ENCODE peak calls at places on chromosomes 2 and 18, in seven cellular contexts. Z, N, I, W, K, D and F are unnamed samples.

GRCh38 chr2:228417526-228417925 is 236.0 kb upstream of the SPHKAP start:
- DNase-seq in Z (no peak), N (no peak), I (no peak), W (no peak), K (no peak), D (no peak), F (no peak)

GRCh38 chr2:69436594-69436936 is 670 bp downstream of the NFU1 start:
- DNase-seq in Z (peak), N (no peak), I (no peak), W (no peak), K (no peak), D (no peak), F (peak)

GRCh38 chr18:74589021-74589420 is 8.6 kb upstream of the ZNF407 start:
- DNase-seq in Z (no peak), N (no peak), I (no peak), W (no peak), K (no peak), D (no peak), F (no peak)

GRCh38 chr2:235936493-235936892 is 231.7 kb downstream of the GBX2 start:
- DNase-seq in Z (no peak), N (no peak), I (no peak), W (peak), K (peak), D (no peak), F (no peak)

GRCh38 chr18:62984656-62985315 is 269.4 kb downstream of the PHLPP1 start:
- DNase-seq in Z (no peak), N (no peak), I (no peak), W (no peak), K (no peak), D (no peak), F (no peak)

GRCh38 chr2:88638123-88638650 is 10.9 kb upstream of the EIF2AK3 start:
- DNase-seq in Z (no peak), N (no peak), I (no peak), W (no peak), K (no peak), D (no peak), F (no peak)

GRCh38 chr18:36613069-36613468 is 215.7 kb downstream of the TPGS2 start:
- DNase-seq in Z (no peak), N (no peak), I (no peak), W (no peak), K (no peak), D (no peak), F (no peak)

GRCh38 chr2:96124406-96125265 is 8.3 kb upstream of the ADRA2B start:
- DNase-seq in Z (no peak), N (no peak), I (no peak), W (no peak), K (no peak), D (no peak), F (no peak)

GRCh38 chr18:59569321-59569720 is 127.9 kb downstream of the CCBE1 start:
- DNase-seq in Z (no peak), N (no peak), I (no peak), W (no peak), K (no peak), D (no peak), F (no peak)

GRCh38 chr18:22300665-22301636 is 116.8 kb downstream of the CTAGE1 start:
- DNase-seq in Z (no peak), N (no peak), I (no peak), W (no peak), K (peak), D (no peak), F (no peak)

GRCh38 chr2:145324748-145325147 is 804.8 kb upstream of the ZEB2 start:
- DNase-seq in Z (no peak), N (no peak), I (no peak), W (no peak), K (no peak), D (no peak), F (no peak)

GRCh38 chr2:13135856-13136255 is 419.1 kb downstream of the TRIB2 start:
- DNase-seq in Z (no peak), N (no peak), I (no peak), W (no peak), K (no peak), D (no peak), F (no peak)

GRCh38 chr2:5720426-5720825 is 28.2 kb downstream of the SOX11 start:
- DNase-seq in Z (no peak), N (no peak), I (no peak), W (no peak), K (no peak), D (no peak), F (no peak)

GRCh38 chr2:70553334-70553583 is 367 bp downstream of the TGFA start:
- DNase-seq in Z (no peak), N (no peak), I (peak), W (peak), K (no peak), D (no peak), F (no peak)

GRCh38 chr2:119005081-119005480 is 63.1 kb downstream of the MARCO start:
- DNase-seq in Z (no peak), N (no peak), I (no peak), W (no peak), K (no peak), D (no peak), F (no peak)

GRCh38 chr18:65073060-65073550 is 677.7 kb upstream of the CDH7 start:
- DNase-seq in Z (no peak), N (no peak), I (no peak), W (no peak), K (no peak), D (no peak), F (no peak)

GRCh38 chr2:106030287-106031268 is 163.5 kb downstream of the UXS1 start:
- DNase-seq in Z (no peak), N (no peak), I (no peak), W (peak), K (no peak), D (no peak), F (peak)
- TF ChIP-seq POLR2AphosphoS5 in Z (no peak), N (no peak), I (no peak), W (no peak), K (no peak), D (no peak), F (no peak)

GRCh38 chr2:151769606-151770005 is 35.3 kb upstream of the NEB start:
- DNase-seq in Z (no peak), N (no peak), I (no peak), W (no peak), K (no peak), D (no peak), F (no peak)

GRCh38 chr2:151770995-151771394 is 36.7 kb upstream of the NEB start:
- DNase-seq in Z (no peak), N (no peak), I (no peak), W (no peak), K (no peak), D (no peak), F (no peak)

GRCh38 chr2:151775057-151775740 is 40.9 kb upstream of the NEB start:
- DNase-seq in Z (no peak), N (no peak), I (no peak), W (no peak), K (peak), D (no peak), F (no peak)

GRCh38 chr2:151774506-151774905 is 40.2 kb upstream of the NEB start:
- DNase-seq in Z (no peak), N (no peak), I (no peak), W (no peak), K (no peak), D (no peak), F (no peak)

GRCh38 chr2:151771599-151772358 is 37.5 kb upstream of the NEB start:
- DNase-seq in Z (peak), N (peak), I (no peak), W (no peak), K (no peak), D (no peak), F (no peak)
- TF ChIP-seq TAF1 in Z (no peak), N (no peak), I (no peak), W (no peak), K (no peak), D (no peak), F (no peak)

GRCh38 chr2:224417361-224417729 is 15.4 kb upstream of the FAM124B start:
- DNase-seq in Z (no peak), N (no peak), I (no peak), W (peak), K (no peak), D (no peak), F (no peak)
- TF ChIP-seq POLR2AphosphoS5 in Z (no peak), N (no peak), I (no peak), W (no peak), K (no peak), D (no peak), F (no peak)

GRCh38 chr18:79389689-79390088 is 6.0 kb upstream of the NFATC1 start:
- DNase-seq in Z (no peak), N (no peak), I (no peak), W (no peak), K (no peak), D (no peak), F (no peak)

GRCh38 chr18:79393626-79394401 is 1.9 kb upstream of the NFATC1 start:
- DNase-seq in Z (no peak), N (no peak), I (peak), W (peak), K (peak), D (peak), F (no peak)

GRCh38 chr18:79394438-79395307 is 1.1 kb upstream of the NFATC1 start:
- DNase-seq in Z (no peak), N (no peak), I (peak), W (no peak), K (peak), D (no peak), F (no peak)

GRCh38 chr18:79393181-79393598 is 2.5 kb upstream of the NFATC1 start:
- DNase-seq in Z (no peak), N (no peak), I (no peak), W (no peak), K (no peak), D (no peak), F (no peak)

GRCh38 chr18:79392226-79392625 is 3.5 kb upstream of the NFATC1 start:
- DNase-seq in Z (no peak), N (no peak), I (no peak), W (no peak), K (no peak), D (no peak), F (no peak)
- TF ChIP-seq TAF1 in Z (no peak), N (no peak), I (no peak), W (no peak), K (no peak), D (no peak), F (no peak)

GRCh38 chr2:237685408-237685807 is 58.0 kb downstream of the LRRFIP1 start:
- DNase-seq in Z (no peak), N (no peak), I (no peak), W (peak), K (peak), D (no peak), F (no peak)

GRCh38 chr2:237688081-237688480 is 60.7 kb downstream of the LRRFIP1 start:
- DNase-seq in Z (no peak), N (no peak), I (no peak), W (no peak), K (no peak), D (no peak), F (no peak)

GRCh38 chr2:237686659-237687136 is 59.3 kb downstream of the LRRFIP1 start:
- DNase-seq in Z (no peak), N (no peak), I (no peak), W (peak), K (no peak), D (no peak), F (no peak)

GRCh38 chr2:237689569-237690131 is 62.3 kb downstream of the LRRFIP1 start:
- DNase-seq in Z (no peak), N (no peak), I (no peak), W (no peak), K (no peak), D (no peak), F (no peak)

DNA sequence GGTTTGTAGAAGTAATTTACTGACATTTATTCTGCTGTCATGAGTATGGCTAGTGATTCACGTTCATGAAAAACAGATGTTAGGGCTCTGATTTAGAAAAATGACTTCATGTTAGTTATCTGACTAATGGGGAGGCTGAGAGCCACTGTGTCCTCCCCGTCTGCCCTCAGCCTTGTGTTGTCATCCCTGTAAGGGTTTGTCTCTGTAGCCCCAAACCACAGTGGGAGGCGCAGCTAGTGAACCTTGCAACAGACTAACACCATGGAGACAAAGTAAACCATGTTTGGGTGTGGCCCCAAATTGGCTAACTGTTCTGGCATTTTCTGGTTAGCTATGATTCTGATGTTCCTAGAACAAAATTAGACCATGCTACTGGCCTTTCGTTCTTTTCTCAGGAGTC is 60.3 kb downstream of the LRRFIP1 start:
- DNase-seq in Z (no peak), N (peak), I (no peak), W (peak), K (peak), D (peak), F (peak)
- TF ChIP-seq POLR2AphosphoS5 in Z (no peak), N (no peak), I (no peak), W (no peak), K (no peak), D (peak), F (no peak)

DNA sequence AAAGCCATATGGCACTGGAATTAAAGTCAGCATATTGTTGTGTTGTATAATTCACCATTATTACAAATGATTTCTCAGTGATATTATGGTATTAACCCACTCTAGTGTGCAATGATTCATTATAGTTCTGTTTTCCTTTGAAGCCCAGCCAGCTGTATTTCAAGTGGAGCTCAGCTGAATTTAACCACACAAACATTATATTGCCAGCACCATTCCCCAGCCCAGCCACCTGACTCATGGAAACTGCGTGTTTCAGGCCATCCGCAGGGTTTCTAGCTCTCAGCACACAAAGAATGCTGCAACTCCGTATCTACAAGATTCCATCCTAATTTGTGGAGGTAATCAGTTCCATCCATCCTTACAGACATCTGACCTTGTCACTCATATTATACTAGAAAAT is 166.8 kb upstream of the CHAC2 start:
- DNase-seq in Z (no peak), N (no peak), I (no peak), W (no peak), K (no peak), D (no peak), F (no peak)
- TF ChIP-seq TAF1 in Z (no peak), N (no peak), I (no peak), W (no peak), K (no peak), D (no peak), F (no peak)

DNA sequence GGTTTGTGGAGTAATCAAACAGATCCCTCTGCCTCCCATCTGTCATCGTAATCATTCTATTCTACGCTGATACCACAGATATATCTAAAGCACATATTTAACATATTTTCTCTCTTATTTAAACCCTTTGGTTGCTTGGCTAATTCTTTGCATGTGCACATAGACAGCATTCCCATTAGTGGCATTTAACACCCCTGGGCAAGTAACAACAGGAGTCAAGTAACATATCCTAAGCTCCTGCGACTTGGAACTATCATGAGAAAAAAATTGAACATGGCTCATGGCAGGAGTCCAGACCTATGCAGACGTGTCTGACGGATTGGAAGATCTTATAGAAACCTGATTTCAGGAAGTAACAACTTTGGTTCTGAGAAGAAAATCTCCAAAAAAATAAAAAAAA is 158.7 kb upstream of the KYNU start:
- DNase-seq in Z (no peak), N (no peak), I (no peak), W (no peak), K (no peak), D (no peak), F (no peak)
- TF ChIP-seq POLR2AphosphoS5 in Z (no peak), N (no peak), I (no peak), W (no peak), K (no peak), D (no peak), F (no peak)

DNA sequence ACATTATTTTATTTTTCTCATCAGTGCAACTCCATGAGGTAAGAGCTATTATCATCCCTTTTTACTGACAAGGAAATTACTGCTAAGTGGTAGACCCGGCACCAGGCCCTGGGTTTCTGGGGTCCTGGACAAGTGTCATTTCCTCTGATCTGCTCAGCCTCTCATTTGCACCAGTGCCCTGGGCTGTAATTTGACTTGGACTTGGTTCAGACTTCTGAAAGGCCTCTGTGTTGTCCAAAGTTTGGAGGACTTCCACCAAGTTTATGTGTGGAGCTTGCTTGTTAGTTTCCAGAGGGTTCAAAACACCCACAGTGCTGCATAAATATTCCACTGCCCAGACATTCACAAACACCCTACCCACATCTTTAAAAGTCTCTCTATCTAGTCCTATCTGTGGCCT is 44.0 kb upstream of the PPP1CB start:
- DNase-seq in Z (no peak), N (no peak), I (no peak), W (no peak), K (no peak), D (no peak), F (no peak)
- TF ChIP-seq TAF1 in Z (no peak), N (no peak), I (no peak), W (no peak), K (no peak), D (no peak), F (no peak)

GRCh38 chr2:9275399-9275798 is 68.8 kb downstream of the ASAP2 start:
- DNase-seq in Z (no peak), N (no peak), I (no peak), W (no peak), K (no peak), D (no peak), F (no peak)
- TF ChIP-seq POLR2AphosphoS5 in Z (no peak), N (no peak), I (no peak), W (no peak), K (no peak), D (no peak), F (no peak)